ENCODE peak calls at places on chromosomes 16 and 17, in eight cellular contexts. Z is neural progenitor cell; M is testis; O is activated CD8-positive, alpha-beta T cell treated with anti-CD3 and anti-CD28 coated beads for 36 hours; Y is body of pancreas; T is GM20000; V is heart right ventricle; E is fibroblast of lung. D is an unnamed sample.

GRCh38 chr16:30844671-30845449 is 49.0 kb downstream of the BCL7C start:
- DNase-seq in O (peak), E (peak), V (peak), T (peak), M (peak), Z (peak), Y (peak), D (no peak)

GRCh38 chr17:39271546-39271945 is 45.8 kb upstream of the STAC2 start:
- DNase-seq in O (no peak), V (no peak), E (no peak), Y (no peak), T (no peak), M (peak), Z (no peak), D (no peak)

GRCh38 chr16:46577988-46578579 is 43.1 kb downstream of the SHCBP1 start:
- DNase-seq in V (no peak), Z (no peak), T (no peak), M (no peak), E (no peak), O (no peak), Y (no peak), D (no peak)

GRCh38 chr17:539766-540165 is 174.9 kb downstream of the VPS53 start:
- DNase-seq in O (no peak), M (no peak), Y (no peak), T (no peak), E (no peak), V (no peak), Z (no peak), D (no peak)

GRCh38 chr17:47239663-47240374 is 13.8 kb upstream of the ITGB3 start:
- DNase-seq in V (peak), Y (peak), E (peak), T (no peak), O (no peak), Z (no peak), M (peak), D (no peak)

GRCh38 chr17:65446838-65447526 is 114.5 kb downstream of the AXIN2 start:
- DNase-seq in Z (no peak), V (no peak), T (no peak), Y (no peak), M (no peak), O (no peak), E (no peak), D (no peak)

GRCh38 chr16:56950881-56951771 is 10.6 kb upstream of the CETP start:
- DNase-seq in E (peak), M (peak), T (peak), Z (peak), V (peak), O (peak), Y (peak), D (no peak)

GRCh38 chr16:68592466-68593337 is 52.4 kb upstream of the CDH3 start:
- DNase-seq in Y (no peak), V (no peak), O (peak), E (no peak), T (peak), M (no peak), Z (no peak), D (no peak)

GRCh38 chr17:1153795-1154546 is 25.8 kb downstream of the ABR start:
- DNase-seq in E (peak), O (no peak), T (no peak), M (peak), V (no peak), Z (peak), Y (peak), D (peak)

GRCh38 chr16:30380072-30380471 is 2.3 kb downstream of the SEPTIN1 start:
- DNase-seq in E (no peak), M (no peak), V (no peak), Y (no peak), O (no peak), Z (no peak), T (no peak), D (no peak)

GRCh38 chr16:5862103-5863003 is 764.8 kb upstream of the EEF2KMT start:
- DNase-seq in T (no peak), E (no peak), Z (no peak), O (no peak), V (no peak), Y (no peak), M (no peak), D (no peak)

GRCh38 chr16:80107900-80108299 is 432.9 kb upstream of the DYNLRB2 start:
- DNase-seq in Y (no peak), Z (no peak), M (no peak), O (no peak), V (no peak), T (no peak), E (peak), D (no peak)

GRCh38 chr17:3513305-3514035 is 37.7 kb downstream of the ASPA start:
- DNase-seq in Y (no peak), E (no peak), M (peak), Z (peak), O (no peak), T (no peak), V (no peak), D (no peak)

GRCh38 chr17:9465216-9465921 is 110.3 kb downstream of the STX8 start:
- DNase-seq in V (no peak), Z (no peak), Y (no peak), M (no peak), O (no peak), E (peak), T (no peak), D (peak)

GRCh38 chr17:80605326-80606066 is 60.9 kb downstream of the RPTOR start:
- DNase-seq in E (peak), M (no peak), V (no peak), Y (no peak), T (peak), Z (no peak), O (peak), D (no peak)

GRCh38 chr17:1274243-1274608 is 4.0 kb downstream of the BHLHA9 start:
- DNase-seq in M (peak), Z (no peak), E (no peak), T (no peak), Y (no peak), O (no peak), V (no peak), D (no peak)

GRCh38 chr16:88649924-88650748 is 717 bp downstream of the CYBA start:
- DNase-seq in Z (peak), T (peak), E (no peak), M (no peak), V (no peak), Y (peak), O (peak), D (no peak)

GRCh38 chr16:48481772-48482171 is 96.6 kb upstream of the SIAH1 start:
- DNase-seq in T (no peak), O (no peak), V (no peak), E (no peak), Z (no peak), Y (no peak), M (no peak), D (no peak)

GRCh38 chr17:35948092-35948491 is 4.6 kb upstream of the LYZL6 start:
- DNase-seq in M (no peak), Y (no peak), T (no peak), V (no peak), E (no peak), Z (no peak), O (no peak), D (no peak)

GRCh38 chr16:67277999-67278772 is 1.1 kb upstream of the PLEKHG4 start:
- DNase-seq in T (no peak), Z (no peak), M (peak), V (no peak), O (no peak), Y (no peak), E (peak), D (no peak)

GRCh38 chr16:65896448-65897153 is 469.9 kb upstream of the CDH5 start:
- DNase-seq in Z (no peak), T (no peak), Y (no peak), M (no peak), E (no peak), V (no peak), O (no peak), D (no peak)

GRCh38 chr17:2387086-2388019 is 13.5 kb downstream of the MNT start:
- DNase-seq in V (no peak), Y (no peak), E (no peak), M (no peak), Z (no peak), T (no peak), O (no peak), D (no peak)

GRCh38 chr17:2386400-2387085 is 14.3 kb downstream of the MNT start:
- DNase-seq in Y (no peak), Z (no peak), M (no peak), V (no peak), O (no peak), T (no peak), E (no peak), D (no peak)

GRCh38 chr17:2388020-2388704 is 12.7 kb downstream of the MNT start:
- DNase-seq in T (no peak), V (no peak), Z (no peak), E (no peak), Y (no peak), M (no peak), O (no peak), D (no peak)

GRCh38 chr17:2390199-2390880 is 10.5 kb downstream of the MNT start:
- DNase-seq in M (no peak), Z (no peak), E (no peak), O (no peak), T (no peak), Y (no peak), V (peak), D (no peak)

GRCh38 chr17:2388705-2389099 is 12.2 kb downstream of the MNT start:
- DNase-seq in V (no peak), O (no peak), T (no peak), Y (peak), Z (peak), E (no peak), M (no peak), D (no peak)
- TF ChIP-seq CTCF in V (no peak), O (no peak), T (no peak), Y (peak), Z (no peak), E (no peak), M (no peak), D (no peak)

DNA sequence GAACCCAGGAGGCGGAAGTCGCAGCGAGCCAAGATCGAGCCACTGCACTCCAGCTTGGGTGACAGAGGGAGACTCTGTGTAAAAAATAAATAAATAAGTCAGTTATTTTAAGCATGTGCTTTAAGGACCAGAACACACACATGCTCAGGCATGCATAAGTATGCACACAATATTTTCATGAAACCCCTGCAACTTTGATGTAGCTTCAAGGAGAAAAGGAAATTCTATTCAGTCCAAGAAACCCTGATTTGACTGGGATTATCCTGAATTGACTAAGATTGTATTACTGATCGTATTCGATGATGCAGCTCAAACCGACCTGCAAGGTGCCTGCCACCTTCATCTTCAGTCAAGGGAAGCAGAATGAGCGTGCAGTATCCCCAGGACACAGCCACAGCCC is 841 bp downstream of the TEKT5 start:
- DNase-seq in T (no peak), Z (no peak), M (no peak), Y (no peak), V (no peak), O (no peak), E (no peak), D (no peak)
- TF ChIP-seq CTCF in T (no peak), Z (no peak), M (no peak), Y (no peak), V (no peak), O (no peak), E (no peak), D (no peak)

GRCh38 chr17:37219876-37220608 is 155.7 kb upstream of the C17orf78 start:
- DNase-seq in V (no peak), T (no peak), Z (peak), O (no peak), E (no peak), M (no peak), Y (no peak), D (no peak)

GRCh38 chr17:37218849-37219248 is 156.9 kb upstream of the C17orf78 start:
- DNase-seq in E (no peak), O (no peak), Y (no peak), M (no peak), T (no peak), Z (no peak), V (no peak), D (no peak)

GRCh38 chr17:37221865-37222264 is 153.9 kb upstream of the C17orf78 start:
- DNase-seq in O (no peak), M (no peak), Z (no peak), Y (no peak), V (no peak), T (no peak), E (no peak), D (no peak)

GRCh38 chr17:37225458-37225857 is 150.3 kb upstream of the C17orf78 start:
- DNase-seq in T (no peak), E (no peak), Y (no peak), V (no peak), O (no peak), Z (peak), M (no peak), D (no peak)

DNA sequence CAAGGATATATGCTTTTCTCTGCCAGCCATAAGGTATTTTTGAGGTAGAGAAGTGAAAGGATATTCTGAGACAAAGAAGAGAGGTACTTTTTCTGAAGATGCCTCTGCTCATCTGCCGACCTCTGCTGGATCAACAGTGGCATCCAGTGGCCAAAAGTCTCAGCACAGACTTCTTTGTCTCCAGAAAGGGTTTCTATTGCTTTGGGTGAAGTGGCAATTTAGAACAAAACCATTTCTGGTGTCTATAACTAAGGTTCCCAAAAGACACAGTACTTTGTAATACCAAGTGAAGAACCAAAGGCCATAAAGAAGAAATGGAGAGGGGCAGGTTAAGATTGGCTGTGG is 155.2 kb upstream of the C17orf78 start:
- DNase-seq in O (peak), Y (no peak), T (peak), E (no peak), Z (peak), V (no peak), M (peak), D (peak)
- TF ChIP-seq CTCF in O (no peak), Y (no peak), T (peak), E (peak), Z (peak), V (no peak), M (peak), D (peak)

GRCh38 chr17:58352018-58352842 is at the start of gene SUPT4H1:
- DNase-seq in M (peak), T (peak), O (peak), E (peak), V (peak), Z (peak), Y (peak), D (peak)
- TF ChIP-seq CTCF in M (no peak), T (no peak), O (no peak), E (no peak), V (no peak), Z (no peak), Y (peak), D (no peak)

DNA sequence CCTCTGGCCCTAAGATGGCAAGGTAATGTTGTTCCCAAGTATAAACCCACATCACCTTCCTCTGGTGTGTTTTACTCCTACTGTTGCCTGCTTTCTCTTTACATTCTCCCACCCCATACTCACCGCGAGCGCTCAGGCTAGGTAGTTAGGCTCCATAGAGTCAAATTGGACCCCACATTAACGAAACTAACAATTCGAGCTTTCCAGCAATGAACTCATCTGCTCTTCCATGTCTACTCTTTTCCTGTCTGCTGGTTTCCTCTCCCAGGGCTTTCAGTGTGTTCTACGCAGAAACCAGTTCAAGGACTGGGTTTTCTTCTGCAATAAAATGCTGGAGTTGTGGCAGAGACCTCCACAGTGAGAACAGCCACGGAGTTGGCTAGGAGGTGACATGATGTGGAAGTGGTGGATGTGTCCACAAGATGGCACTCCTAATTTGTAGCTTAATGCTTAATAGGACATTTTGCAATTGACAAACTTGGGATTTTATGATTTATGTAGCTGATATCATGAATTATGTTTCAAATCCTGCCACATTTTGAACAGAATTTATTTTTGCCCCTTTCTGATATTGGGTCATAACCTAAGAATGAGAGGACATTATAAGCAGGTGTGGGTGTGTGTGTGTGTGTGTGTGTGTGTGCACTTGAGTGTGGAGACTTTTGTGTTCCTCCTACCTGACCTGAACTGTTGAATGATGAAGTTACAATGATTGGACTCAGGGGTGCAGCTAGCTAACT is 2.2 kb upstream of the UQCRC2 start:
- DNase-seq in O (peak), T (peak), V (no peak), E (peak), Z (peak), Y (peak), M (peak), D (no peak)
- TF ChIP-seq CTCF in O (peak), T (peak), V (peak), E (peak), Z (peak), Y (peak), M (peak), D (peak)